ENCODE peak calls at places on chromosomes 16 and 17, in four cellular contexts. C, T, W and L are unnamed samples. For H3K36me3, the result is how much of the 10 kb centered on the place peaks cover.

GRCh38 chr17:64781810-64782555 is 119.9 kb upstream of the SMURF2 start:
- DNase-seq in C (no peak), T (no peak), W (no peak), L (no peak)

GRCh38 chr17:35947156-35947585 is 3.7 kb upstream of the LYZL6 start:
- DNase-seq in C (peak), T (peak), W (peak), L (peak)

GRCh38 chr17:69637399-69638165 is 223.1 kb downstream of the MAP2K6 start:
- DNase-seq in C (no peak), T (no peak), W (peak), L (peak)

GRCh38 chr17:38327936-38328335 is 15.8 kb downstream of the GPR179 start:
- DNase-seq in C (no peak), T (no peak), W (no peak), L (no peak)

GRCh38 chr16:11610580-11610979 is 23.9 kb upstream of the LITAF start:
- DNase-seq in C (no peak), T (no peak), W (no peak), L (no peak)

GRCh38 chr17:44878627-44879221 is 20.5 kb downstream of the EFTUD2 start:
- DNase-seq in C (no peak), T (no peak), W (peak), L (peak)

GRCh38 chr16:87722590-87723223 is 43.1 kb downstream of the KLHDC4 start:
- DNase-seq in C (no peak), T (no peak), W (no peak), L (no peak)

GRCh38 chr17:68661265-68662036 is 60.3 kb upstream of the FAM20A start:
- DNase-seq in C (no peak), T (no peak), W (no peak), L (no peak)

GRCh38 chr16:66134875-66135274 is 231.6 kb upstream of the CDH5 start:
- DNase-seq in C (no peak), T (no peak), W (no peak), L (no peak)

GRCh38 chr16:48608452-48608851 is 1.5 kb downstream of the N4BP1 start:
- DNase-seq in C (no peak), T (no peak), W (peak), L (peak)

GRCh38 chr16:54128629-54129230 is 157.9 kb downstream of the IRX3 start:
- DNase-seq in C (no peak), T (no peak), W (no peak), L (no peak)

GRCh38 chr17:78605886-78606285 is 28.7 kb upstream of the DNAH17 start:
- DNase-seq in C (no peak), T (no peak), W (no peak), L (no peak)

GRCh38 chr16:87066695-87067556 is 250.3 kb downstream of the C16orf95 start:
- DNase-seq in C (no peak), T (no peak), W (no peak), L (no peak)

GRCh38 chr16:80743772-80744171 is 60.6 kb downstream of the CDYL2 start:
- DNase-seq in C (no peak), T (no peak), W (no peak), L (no peak)

GRCh38 chr17:56206351-56206750 is 53.1 kb downstream of the ANKFN1 start:
- DNase-seq in C (no peak), T (no peak), W (no peak), L (no peak)

GRCh38 chr16:19894586-19894985 is 9.9 kb upstream of the GPRC5B start:
- DNase-seq in C (no peak), T (no peak), W (no peak), L (no peak)

GRCh38 chr17:19531780-19532501 is 1.7 kb upstream of the SLC47A1 start:
- DNase-seq in C (no peak), T (no peak), W (no peak), L (no peak)

GRCh38 chr17:19537116-19537515 is 3.5 kb downstream of the SLC47A1 start:
- DNase-seq in C (no peak), T (no peak), W (no peak), L (no peak)

GRCh38 chr17:19534562-19535149 is 1.0 kb downstream of the SLC47A1 start:
- DNase-seq in C (no peak), T (no peak), W (peak), L (no peak)

GRCh38 chr17:19533718-19534561 is at the start of gene SLC47A1:
- DNase-seq in C (no peak), T (no peak), W (no peak), L (peak)

GRCh38 chr17:19533036-19533717 is 477 bp upstream of the SLC47A1 start:
- DNase-seq in C (no peak), T (no peak), W (no peak), L (no peak)
- H3K4me3 ChIP-seq in C (peak), T (peak), W (peak), L (peak)

DNA sequence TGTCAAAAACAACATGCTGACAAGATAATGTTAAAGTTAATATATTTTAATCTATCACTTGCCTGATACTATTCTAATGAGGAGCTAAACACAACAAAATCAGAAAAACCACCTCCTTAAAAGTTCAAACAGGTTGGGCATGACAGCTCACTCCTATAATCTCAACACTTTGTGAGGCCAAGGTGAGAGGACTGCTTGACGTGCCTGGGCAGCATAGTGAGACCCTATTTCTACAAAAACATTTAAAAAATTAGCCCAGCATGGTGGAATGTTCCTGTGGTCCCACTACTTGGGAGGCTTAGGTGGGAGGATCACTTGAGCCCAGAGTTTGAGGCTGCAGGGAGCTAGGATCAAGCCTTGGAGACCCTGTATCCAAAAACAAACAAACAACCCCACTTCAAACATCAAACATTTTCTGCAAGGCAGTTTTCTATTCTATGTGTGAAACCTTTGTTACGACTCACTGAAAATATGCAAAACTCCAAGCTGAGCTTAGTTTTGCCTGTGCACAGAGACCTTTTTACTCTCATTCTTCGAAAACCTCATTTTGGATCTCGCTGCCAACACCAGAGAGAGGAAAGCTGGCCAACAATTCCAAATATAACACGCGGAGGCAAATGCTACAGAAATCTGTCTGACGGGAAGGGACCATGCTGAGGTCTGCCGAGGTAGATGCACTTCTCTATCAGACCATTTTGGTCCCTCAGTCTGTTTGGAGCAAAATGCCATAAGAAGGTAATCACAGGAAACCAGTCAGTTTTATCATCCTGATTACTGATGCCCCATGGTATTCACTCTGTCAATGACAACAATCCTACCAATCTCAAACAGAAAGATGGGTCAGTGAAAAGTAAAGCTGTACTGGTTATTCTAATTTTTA is 6.2 kb downstream of the PHF12 start:
- DNase-seq in C (no peak), T (no peak), W (peak), L (no peak)
- H3K36me3 ChIP-seq in C (under half), T (under half), W (under half), L (under half)

DNA sequence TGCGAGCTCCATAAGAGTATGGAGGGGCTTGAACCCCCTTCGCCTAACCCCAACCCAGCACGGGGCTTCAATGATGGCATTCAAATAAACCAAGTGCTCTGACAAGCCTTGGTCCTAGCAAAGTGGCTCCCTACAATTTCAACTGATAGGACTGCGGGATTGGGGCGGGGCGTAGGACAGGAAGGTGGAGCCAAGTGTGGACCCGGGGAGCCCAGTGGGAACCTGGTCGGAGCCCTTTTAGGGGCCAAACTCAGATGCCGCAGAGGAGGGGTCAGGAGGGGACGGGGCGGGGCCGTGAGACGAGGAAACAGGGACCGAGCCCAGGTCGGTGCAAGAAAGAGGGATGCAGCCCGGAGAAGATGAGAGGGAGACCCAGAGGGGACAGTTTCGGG is 13.2 kb upstream of the CDIPT start:
- DNase-seq in C (no peak), T (no peak), W (no peak), L (no peak)
- H3K4me3 ChIP-seq in C (no peak), T (no peak), W (no peak), L (no peak)

DNA sequence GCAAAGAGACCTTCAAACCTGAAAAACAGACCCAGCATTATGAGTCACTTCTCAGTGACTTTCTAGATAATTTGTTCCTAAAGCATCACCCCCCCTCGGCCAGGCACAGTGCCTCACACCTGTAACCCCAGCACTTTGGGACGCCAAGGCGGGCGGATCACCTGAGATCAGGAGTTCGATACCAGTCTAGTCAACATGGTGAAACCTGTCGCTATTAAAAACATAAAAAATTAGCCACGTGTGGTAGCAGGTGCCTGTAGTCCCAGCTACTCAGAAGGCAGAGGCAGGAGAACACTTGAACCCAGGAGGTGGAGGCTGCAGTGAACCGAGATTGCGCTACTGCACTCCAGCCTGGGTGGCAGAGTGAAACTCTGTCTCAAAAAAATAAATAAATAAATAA is 24.3 kb upstream of the RNPS1 start:
- DNase-seq in C (no peak), T (no peak), W (no peak), L (no peak)
- H3K36me3 ChIP-seq in C (under half), T (half or more), W (under half), L (under half)